ENCODE peak calls at places on chromosomes 7 and 10, in five cellular contexts. S is trophoblast cell, Z is H9, J is mesenchymal stem cell, B is H1. D is an unnamed sample.

GRCh38 chr7:90262438-90262837 is 17.5 kb downstream of the CFAP69 start:
- DNase-seq in Z (no peak), J (peak; percentile 20), B (no peak), S (peak; percentile 33), D (no peak)

GRCh38 chr10:74921744-74922143 is 95.3 kb downstream of the KAT6B start:
- DNase-seq in Z (no peak), J (no peak), S (no peak), B (no peak), D (peak; percentile 62)

GRCh38 chr10:15636446-15636845 is 83.3 kb downstream of the ITGA8 start:
- DNase-seq in J (no peak), S (no peak), B (no peak), Z (no peak), D (no peak)

GRCh38 chr7:16743207-16743606 is 10.3 kb upstream of the TSPAN13 start:
- DNase-seq in S (no peak), Z (no peak), J (peak; percentile 59), B (no peak), D (no peak)

GRCh38 chr10:3786295-3786981 is 1.4 kb upstream of the KLF6 start:
- DNase-seq in S (peak; percentile 59), B (no peak), Z (peak; percentile 84), J (peak; percentile 81), D (no peak)

GRCh38 chr7:139635521-139636240 is 112.2 kb downstream of the CLEC2L start:
- DNase-seq in B (no peak), Z (no peak), J (no peak), S (no peak), D (peak; percentile 49)

GRCh38 chr10:125161570-125162139 is 1.3 kb upstream of the CTBP2 start:
- DNase-seq in Z (no peak), J (peak; percentile 74), B (no peak), S (peak; percentile 52), D (no peak)

GRCh38 chr7:76069238-76069638 is 21.3 kb downstream of the MDH2 start:
- DNase-seq in Z (peak; percentile 79), B (peak; percentile 46), J (peak; percentile 89), S (peak; percentile 78), D (no peak)

GRCh38 chr10:61904711-61905445 is 3.4 kb downstream of the ARID5B start:
- DNase-seq in Z (no peak), J (peak; percentile 87), B (no peak), S (peak; percentile 84), D (no peak)

GRCh38 chr10:88528791-88529190 is 54.3 kb downstream of the RNLS start:
- DNase-seq in S (no peak), J (no peak), B (no peak), Z (no peak), D (no peak)
- H2BK12ac ChIP-seq in S (no peak overlapping the region), J (no peak overlapping the region), B (no peak overlapping the region), Z (no peak overlapping the region), D (no peak overlapping the region)

GRCh38 chr10:130969700-130970099 is 341.8 kb downstream of the TCERG1L start:
- DNase-seq in S (no peak), B (no peak), J (no peak), Z (no peak), D (no peak)
- H2BK12ac ChIP-seq in S (no peak overlapping the region), B (no peak overlapping the region), J (no peak overlapping the region), Z (no peak overlapping the region), D (no peak overlapping the region)

GRCh38 chr10:121188005-121188404 is 336.8 kb downstream of the WDR11 start:
- DNase-seq in S (no peak), Z (no peak), J (no peak), B (no peak), D (no peak)

GRCh38 chr10:121185816-121186215 is 334.7 kb downstream of the WDR11 start:
- DNase-seq in J (no peak), S (no peak), Z (no peak), B (no peak), D (no peak)

GRCh38 chr10:121183241-121183640 is 332.1 kb downstream of the WDR11 start:
- DNase-seq in Z (no peak), S (no peak), B (no peak), J (no peak), D (no peak)

GRCh38 chr10:121189092-121189491 is 337.9 kb downstream of the WDR11 start:
- DNase-seq in Z (no peak), B (no peak), J (no peak), S (peak; percentile 52), D (no peak)

DNA sequence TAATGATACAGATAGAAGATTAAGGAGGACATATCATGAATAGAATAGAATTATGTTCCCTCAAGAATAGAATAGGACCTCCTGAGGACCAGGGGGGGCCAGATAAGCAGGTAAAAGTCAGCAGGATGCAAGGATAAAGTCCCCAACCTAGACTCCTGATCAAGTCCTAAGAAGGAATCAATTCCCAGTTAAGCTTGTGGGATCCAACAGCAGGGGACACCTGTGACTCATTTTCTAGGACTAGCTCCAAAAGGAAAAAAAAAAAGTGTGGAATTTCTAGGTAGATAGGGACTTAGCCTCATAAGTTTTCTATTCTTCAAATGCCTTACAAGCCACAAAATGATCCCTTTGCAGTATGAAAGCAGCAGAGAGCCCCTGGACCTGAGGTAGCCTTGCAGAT is 336.2 kb downstream of the WDR11 start:
- DNase-seq in B (no peak), J (no peak), S (no peak), Z (no peak), D (no peak)
- H2BK12ac ChIP-seq in B (no peak overlapping the region), J (no peak overlapping the region), S (no peak overlapping the region), Z (no peak overlapping the region), D (no peak overlapping the region)

GRCh38 chr7:151823783-151824182 is 53.1 kb downstream of the PRKAG2 start:
- DNase-seq in S (no peak), B (no peak), Z (no peak), J (no peak), D (no peak)
- H2BK12ac ChIP-seq in S (no peak overlapping the region), B (no peak overlapping the region), Z (no peak overlapping the region), J (no peak overlapping the region), D (no peak overlapping the region)

GRCh38 chr10:114025610-114026130 is 18.0 kb upstream of the ADRB1 start:
- DNase-seq in B (no peak), J (no peak), S (no peak), Z (no peak), D (no peak)
- H2BK12ac ChIP-seq in B (no peak overlapping the region), J (peak overlapping the region; percentile 42), S (no peak overlapping the region), Z (no peak overlapping the region), D (no peak overlapping the region)

GRCh38 chr10:7892146-7892545 is 73.8 kb downstream of the TAF3 start:
- DNase-seq in B (no peak), Z (no peak), J (no peak), S (no peak), D (no peak)
- H2BK12ac ChIP-seq in B (no peak overlapping the region), Z (no peak overlapping the region), J (no peak overlapping the region), S (no peak overlapping the region), D (no peak overlapping the region)

GRCh38 chr7:121000091-121000983 is 11.8 kb downstream of the CPED1 start:
- DNase-seq in B (no peak), J (peak; percentile 78), Z (no peak), S (no peak), D (no peak)

GRCh38 chr7:121001234-121001633 is 12.7 kb downstream of the CPED1 start:
- DNase-seq in J (no peak), B (no peak), Z (no peak), S (no peak), D (no peak)

GRCh38 chr7:121002755-121003114 is 14.2 kb downstream of the CPED1 start:
- DNase-seq in Z (no peak), S (no peak), J (peak; percentile 48), B (no peak), D (no peak)

GRCh38 chr7:121003986-121004685 is 15.6 kb downstream of the CPED1 start:
- DNase-seq in B (no peak), S (no peak), Z (no peak), J (no peak), D (no peak)

DNA sequence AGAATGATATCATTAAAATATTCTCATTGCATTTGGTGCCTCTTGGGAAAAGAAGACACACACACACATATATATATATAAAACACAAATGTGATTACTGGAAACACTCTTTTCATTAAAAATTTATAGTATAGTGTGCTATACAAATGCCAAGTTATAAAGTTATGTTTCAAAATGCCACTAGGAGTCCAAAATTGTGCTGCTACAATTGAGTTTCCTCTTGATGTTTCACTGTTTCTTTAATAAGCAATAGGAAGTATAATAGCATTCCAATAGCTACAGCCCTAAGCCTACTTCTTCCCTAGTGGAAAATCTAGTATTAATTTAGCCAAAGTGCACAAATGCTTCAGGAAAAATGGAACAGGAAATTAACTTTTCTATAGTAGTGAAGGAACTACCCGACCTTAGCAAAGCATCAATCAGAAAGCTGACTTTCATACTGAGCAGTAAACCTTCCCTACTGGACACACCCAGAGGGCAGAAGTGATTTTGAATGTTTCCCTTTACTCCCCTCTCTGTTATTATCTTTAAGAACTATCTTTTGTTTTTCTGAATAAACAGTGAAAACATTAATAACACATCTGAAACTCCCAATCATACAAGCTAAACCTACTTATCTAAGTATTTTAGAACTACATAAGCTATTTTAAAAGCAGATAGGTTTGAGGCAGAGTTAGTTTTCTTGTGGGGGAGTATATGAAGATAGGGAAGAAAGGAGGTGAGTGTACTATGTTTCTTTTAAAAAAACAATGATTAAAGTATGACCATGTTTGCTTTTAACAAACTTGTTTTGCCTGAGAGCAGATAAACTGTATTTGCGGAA is 13.6 kb downstream of the CPED1 start:
- DNase-seq in S (no peak), Z (no peak), B (no peak), J (no peak), D (no peak)
- H2BK12ac ChIP-seq in S (no peak overlapping the region), Z (no peak overlapping the region), B (no peak overlapping the region), J (no peak overlapping the region), D (no peak overlapping the region)

DNA sequence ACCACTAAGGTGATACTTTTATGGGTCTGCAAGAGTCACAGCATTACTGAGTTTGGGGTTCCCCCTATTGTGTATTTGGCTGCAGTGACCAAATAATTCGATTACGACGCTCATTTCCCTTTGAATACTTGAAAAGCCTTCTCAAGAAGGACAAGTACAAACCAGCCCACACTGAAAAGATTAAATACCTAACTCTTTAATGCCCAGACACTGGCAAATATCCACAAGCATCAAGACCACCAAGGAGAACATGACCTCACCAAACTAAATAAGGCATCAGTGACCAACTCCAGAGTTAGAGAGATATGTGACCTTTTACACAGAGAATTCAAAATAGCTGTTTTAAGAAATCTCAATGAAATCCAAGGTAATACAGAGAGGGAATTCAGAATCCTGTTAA is 31.8 kb upstream of the SFTPD start:
- DNase-seq in S (no peak), J (no peak), Z (no peak), B (no peak), D (no peak)
- H2BK12ac ChIP-seq in S (no peak overlapping the region), J (no peak overlapping the region), Z (no peak overlapping the region), B (no peak overlapping the region), D (no peak overlapping the region)

GRCh38 chr7:128011079-128011670 is 20.1 kb downstream of the LRRC4 start:
- DNase-seq in S (no peak), B (no peak), Z (no peak), J (no peak), D (no peak)
- H2BK12ac ChIP-seq in S (no peak overlapping the region), B (no peak overlapping the region), Z (no peak overlapping the region), J (no peak overlapping the region), D (no peak overlapping the region)